ENCODE peak calls at places on chromosomes 13 and 19, in four cellular contexts. One of them, this sample, is unnamed.

GRCh38 chr19:36152061-36152885 is at the start of gene COX7A1:
- DNase-seq in midbrain: no peak
- DNase-seq in activated naive CD8-positive, alpha-beta T cell treated with anti-CD3 and anti-CD28 coated beads, Interleukin-2, amount 50 U/mL, for 24 hours: no peak
- DNase-seq in transverse colon: peak
- DNase-seq in this sample: no peak

GRCh38 chr19:23525265-23525862 is 130.1 kb upstream of the ZNF91 start:
- DNase-seq in transverse colon: peak
- DNase-seq in midbrain: no peak
- DNase-seq in activated naive CD8-positive, alpha-beta T cell treated with anti-CD3 and anti-CD28 coated beads, Interleukin-2, amount 50 U/mL, for 24 hours: no peak
- DNase-seq in this sample: no peak

GRCh38 chr19:11806354-11807098 is 7.5 kb upstream of the ZNF440 start:
- DNase-seq in transverse colon: no peak
- DNase-seq in midbrain: no peak
- DNase-seq in activated naive CD8-positive, alpha-beta T cell treated with anti-CD3 and anti-CD28 coated beads, Interleukin-2, amount 50 U/mL, for 24 hours: no peak
- DNase-seq in this sample: no peak

GRCh38 chr13:30002577-30002976 is 152.2 kb upstream of the UBL3 start:
- DNase-seq in midbrain: no peak
- DNase-seq in transverse colon: no peak
- DNase-seq in activated naive CD8-positive, alpha-beta T cell treated with anti-CD3 and anti-CD28 coated beads, Interleukin-2, amount 50 U/mL, for 24 hours: no peak
- DNase-seq in this sample: no peak

GRCh38 chr19:48152552-48152951 is 17.6 kb downstream of the LIG1 start:
- DNase-seq in activated naive CD8-positive, alpha-beta T cell treated with anti-CD3 and anti-CD28 coated beads, Interleukin-2, amount 50 U/mL, for 24 hours: peak
- DNase-seq in midbrain: peak
- DNase-seq in transverse colon: peak
- DNase-seq in this sample: peak

GRCh38 chr13:73096173-73097117 is 37.6 kb downstream of the KLF5 start:
- DNase-seq in activated naive CD8-positive, alpha-beta T cell treated with anti-CD3 and anti-CD28 coated beads, Interleukin-2, amount 50 U/mL, for 24 hours: no peak
- DNase-seq in midbrain: no peak
- DNase-seq in transverse colon: no peak
- DNase-seq in this sample: no peak

GRCh38 chr13:42740753-42741152 is 40.6 kb upstream of the FAM216B start:
- DNase-seq in transverse colon: peak
- DNase-seq in midbrain: peak
- DNase-seq in activated naive CD8-positive, alpha-beta T cell treated with anti-CD3 and anti-CD28 coated beads, Interleukin-2, amount 50 U/mL, for 24 hours: no peak
- DNase-seq in this sample: peak

GRCh38 chr13:47241446-47241845 is 344.6 kb upstream of the HTR2A start:
- DNase-seq in transverse colon: no peak
- DNase-seq in midbrain: no peak
- DNase-seq in activated naive CD8-positive, alpha-beta T cell treated with anti-CD3 and anti-CD28 coated beads, Interleukin-2, amount 50 U/mL, for 24 hours: no peak
- DNase-seq in this sample: no peak

GRCh38 chr19:869245-870177 is 10.0 kb downstream of the CFD start:
- DNase-seq in activated naive CD8-positive, alpha-beta T cell treated with anti-CD3 and anti-CD28 coated beads, Interleukin-2, amount 50 U/mL, for 24 hours: no peak
- DNase-seq in transverse colon: peak
- DNase-seq in midbrain: no peak
- DNase-seq in this sample: no peak

GRCh38 chr13:40961826-40962225 is 57.3 kb downstream of the ELF1 start:
- DNase-seq in activated naive CD8-positive, alpha-beta T cell treated with anti-CD3 and anti-CD28 coated beads, Interleukin-2, amount 50 U/mL, for 24 hours: no peak
- DNase-seq in transverse colon: no peak
- DNase-seq in midbrain: no peak
- DNase-seq in this sample: no peak

This sample was measured in DND-41.